ENCODE peak calls at places on chromosomes 7 and 10, in four cellular contexts. Z is small intestine, O is OCI-LY7, U is upper lobe of right lung. G is an unnamed sample.

GRCh38 chr10:125773702-125774101 is 1.9 kb downstream of the MMP21 start:
- DNase-seq in Z (no peak), U (no peak), O (no peak), G (no peak)

GRCh38 chr7:123570390-123571182 is 13.0 kb upstream of the NDUFA5 start:
- DNase-seq in Z (no peak), O (no peak), U (no peak), G (no peak)

GRCh38 chr10:120131183-120131582 is 238.7 kb downstream of the SEC23IP start:
- DNase-seq in U (no peak), O (peak; percentile 3), Z (no peak), G (no peak)

GRCh38 chr7:17939111-17939669 is 1.1 kb downstream of the SNX13 start:
- DNase-seq in U (no peak), Z (peak; percentile 36), O (peak; percentile 28), G (peak; percentile 30)

GRCh38 chr10:15516284-15516956 is 145.3 kb upstream of the FAM171A1 start:
- DNase-seq in U (no peak), Z (no peak), O (no peak), G (no peak)

GRCh38 chr7:102175423-102176170 is 111.1 kb upstream of the SH2B2 start:
- DNase-seq in O (no peak), U (no peak), Z (no peak), G (no peak)

GRCh38 chr7:46933596-46933995 is 648.3 kb downstream of the TNS3 start:
- DNase-seq in Z (no peak), U (no peak), O (no peak), G (no peak)

GRCh38 chr10:129758591-129759021 is 205.5 kb downstream of the EBF3 start:
- DNase-seq in O (no peak), U (no peak), Z (no peak), G (no peak)

GRCh38 chr10:97023401-97024180 is 162.2 kb downstream of the SLIT1 start:
- DNase-seq in U (no peak), Z (no peak), O (no peak), G (no peak)

GRCh38 chr7:28140964-28141363 is 39.6 kb downstream of the JAZF1 start:
- DNase-seq in U (no peak), O (no peak), Z (no peak), G (no peak)

GRCh38 chr10:92124524-92125168 is 166.2 kb downstream of the CPEB3 start:
- DNase-seq in U (no peak), Z (no peak), O (no peak), G (peak; percentile 91)

GRCh38 chr7:30649717-30650116 is 32.5 kb downstream of the CRHR2 start:
- DNase-seq in U (no peak), Z (no peak), O (no peak), G (no peak)

GRCh38 chr10:28924585-28925153 is 247.3 kb downstream of the BAMBI start:
- DNase-seq in Z (no peak), O (no peak), U (no peak), G (no peak)

GRCh38 chr7:87628780-87629569 is 777 bp downstream of the RUNDC3B start:
- DNase-seq in O (no peak), U (peak; percentile 67), Z (peak; percentile 78), G (no peak)

GRCh38 chr7:96034940-96035727 is 262.8 kb downstream of the DYNC1I1 start:
- DNase-seq in U (no peak), O (no peak), Z (no peak), G (no peak)

GRCh38 chr10:133590226-133590969 is 25.0 kb upstream of the SYCE1 start:
- DNase-seq in O (no peak), U (no peak), Z (no peak), G (no peak)

GRCh38 chr7:48148311-48148710 is 22.9 kb upstream of the ABCA13 start:
- DNase-seq in O (no peak), Z (peak; percentile 51), U (no peak), G (no peak)

GRCh38 chr10:24920907-24921881 is 31.2 kb downstream of the PRTFDC1 start:
- DNase-seq in O (no peak), U (peak; percentile 73), Z (peak; percentile 26), G (peak; percentile 99)

GRCh38 chr7:38748056-38748610 is 117.0 kb upstream of the AMPH start:
- DNase-seq in O (no peak), U (no peak), Z (no peak), G (peak; percentile 36)

GRCh38 chr7:2362385-2363088 is 7.9 kb downstream of the EIF3B start:
- DNase-seq in O (no peak), Z (no peak), U (no peak), G (no peak)
- H3K36me3 ChIP-seq in O (peaks cover 99% of the 10 kb centered on the region), Z (peaks cover 22% of the 10 kb centered on the region), U (peaks cover 93% of the 10 kb centered on the region), G (peaks cover 57% of the 10 kb centered on the region)

DNA sequence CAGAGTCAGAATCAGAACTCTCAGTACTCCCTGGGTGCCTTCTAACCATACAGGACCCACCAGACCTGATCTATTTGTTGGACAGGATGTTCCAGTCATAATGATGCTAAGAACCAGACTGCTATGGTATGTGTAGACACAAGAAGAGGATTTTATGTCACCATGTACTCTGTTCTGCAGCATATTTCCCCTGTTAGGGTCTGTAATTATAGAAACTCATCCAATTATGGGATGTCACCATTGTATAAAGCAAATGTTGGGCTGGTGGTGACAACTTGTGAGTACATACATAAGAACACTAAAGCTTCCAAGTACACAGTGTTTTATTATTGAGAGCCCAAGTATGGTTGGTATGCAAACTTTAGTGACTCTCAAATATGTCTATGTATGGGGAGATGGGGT is 67.1 kb upstream of the AGBL3 start:
- DNase-seq in O (no peak), Z (no peak), U (no peak), G (no peak)
- H3K27ac ChIP-seq in O (no peak overlapping the region), Z (no peak overlapping the region), U (no peak overlapping the region), G (peak overlapping the region; percentile 86)

DNA sequence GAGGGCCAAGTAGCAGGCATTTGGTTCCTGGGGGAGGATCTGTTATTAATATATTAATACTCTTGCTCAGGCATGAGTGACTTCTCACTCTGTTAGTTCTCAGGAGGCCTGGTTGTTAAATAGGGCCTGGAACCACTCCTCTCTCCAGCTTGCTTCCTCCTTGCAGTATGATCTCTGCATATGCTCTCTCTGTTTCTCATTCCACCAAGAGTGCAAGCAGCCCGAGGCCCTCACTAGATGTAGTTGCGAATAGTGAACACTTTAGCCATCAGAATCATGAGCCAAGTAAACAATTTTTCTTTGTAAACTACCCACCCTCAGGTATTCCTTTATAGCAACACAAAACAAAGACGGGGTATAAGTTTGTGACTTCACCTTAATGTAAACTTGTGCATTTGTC is 784.3 kb downstream of the DNAJB9 start:
- DNase-seq in O (no peak), U (no peak), Z (no peak), G (no peak)
- H3K4me1 ChIP-seq in O (no peaks in the 10 kb centered on the region), U (no peaks in the 10 kb centered on the region), Z (no peaks in the 10 kb centered on the region), G (no peaks in the 10 kb centered on the region)

GRCh38 chr7:100267648-100268047 is 39.9 kb upstream of the SPDYE3 start:
- DNase-seq in U (no peak), Z (no peak), O (no peak), G (no peak)
- H3K36me3 ChIP-seq in U (no peaks in the 10 kb centered on the region), Z (no peaks in the 10 kb centered on the region), O (no peaks in the 10 kb centered on the region), G (no peaks in the 10 kb centered on the region)